ENCODE peak calls at places on chromosomes 6 and 20, in four cellular contexts. One of them, this sample, is unnamed.

GRCh38 chr6:99348823-99349619 is 453 bp downstream of the FAXC start:
- DNase-seq in cardiac muscle cell: peak
- DNase-seq in PC-9: no peak
- DNase-seq in dorsolateral prefrontal cortex: peak
- DNase-seq in this sample: no peak

GRCh38 chr6:84623956-84624680 is 140.3 kb downstream of the TBX18 start:
- DNase-seq in cardiac muscle cell: peak
- DNase-seq in PC-9: no peak
- DNase-seq in dorsolateral prefrontal cortex: no peak
- DNase-seq in this sample: peak

GRCh38 chr6:170150590-170150945 is 140.3 kb downstream of the DLL1 start:
- DNase-seq in cardiac muscle cell: no peak
- DNase-seq in PC-9: no peak
- DNase-seq in dorsolateral prefrontal cortex: no peak
- DNase-seq in this sample: no peak

GRCh38 chr20:57612916-57613315 is 7.3 kb downstream of the ZBP1 start:
- DNase-seq in cardiac muscle cell: no peak
- DNase-seq in PC-9: no peak
- DNase-seq in dorsolateral prefrontal cortex: no peak
- DNase-seq in this sample: no peak

GRCh38 chr6:32439708-32440214 is at the start of gene HLA-DRA:
- DNase-seq in cardiac muscle cell: peak
- DNase-seq in PC-9: no peak
- DNase-seq in dorsolateral prefrontal cortex: no peak
- DNase-seq in this sample: peak

GRCh38 chr20:36951977-36952738 is 650 bp upstream of the SAMHD1 start:
- DNase-seq in cardiac muscle cell: no peak
- DNase-seq in PC-9: no peak
- DNase-seq in dorsolateral prefrontal cortex: no peak
- DNase-seq in this sample: no peak

GRCh38 chr6:158861686-158862381 is 42.7 kb upstream of the EZR start:
- DNase-seq in cardiac muscle cell: no peak
- DNase-seq in PC-9: peak
- DNase-seq in dorsolateral prefrontal cortex: no peak
- DNase-seq in this sample: no peak

GRCh38 chr6:43570876-43571441 is 4.9 kb downstream of the XPO5 start:
- DNase-seq in cardiac muscle cell: peak
- DNase-seq in PC-9: no peak
- DNase-seq in dorsolateral prefrontal cortex: no peak
- DNase-seq in this sample: no peak

GRCh38 chr6:169070506-169071176 is 183.0 kb downstream of the THBS2 start:
- DNase-seq in cardiac muscle cell: peak
- DNase-seq in PC-9: peak
- DNase-seq in dorsolateral prefrontal cortex: no peak
- DNase-seq in this sample: peak

GRCh38 chr20:1862665-1863059 is 32.5 kb upstream of the SIRPA start:
- DNase-seq in cardiac muscle cell: no peak
- DNase-seq in PC-9: no peak
- DNase-seq in dorsolateral prefrontal cortex: no peak
- DNase-seq in this sample: no peak

GRCh38 chr6:139647816-139648215 is 273.4 kb upstream of the CITED2 start:
- DNase-seq in cardiac muscle cell: no peak
- DNase-seq in PC-9: no peak
- DNase-seq in dorsolateral prefrontal cortex: no peak
- DNase-seq in this sample: no peak

GRCh38 chr20:14401479-14402138 is 64.2 kb upstream of the FLRT3 start:
- DNase-seq in cardiac muscle cell: no peak
- DNase-seq in PC-9: no peak
- DNase-seq in dorsolateral prefrontal cortex: no peak
- DNase-seq in this sample: no peak

GRCh38 chr20:63163596-63164560 is 52.1 kb downstream of the YTHDF1 start:
- DNase-seq in cardiac muscle cell: no peak
- DNase-seq in PC-9: no peak
- DNase-seq in dorsolateral prefrontal cortex: no peak
- DNase-seq in this sample: no peak

GRCh38 chr20:59161626-59162170 is 1.9 kb upstream of the ZNF831 start:
- DNase-seq in cardiac muscle cell: no peak
- DNase-seq in PC-9: no peak
- DNase-seq in dorsolateral prefrontal cortex: no peak
- DNase-seq in this sample: no peak

DNA sequence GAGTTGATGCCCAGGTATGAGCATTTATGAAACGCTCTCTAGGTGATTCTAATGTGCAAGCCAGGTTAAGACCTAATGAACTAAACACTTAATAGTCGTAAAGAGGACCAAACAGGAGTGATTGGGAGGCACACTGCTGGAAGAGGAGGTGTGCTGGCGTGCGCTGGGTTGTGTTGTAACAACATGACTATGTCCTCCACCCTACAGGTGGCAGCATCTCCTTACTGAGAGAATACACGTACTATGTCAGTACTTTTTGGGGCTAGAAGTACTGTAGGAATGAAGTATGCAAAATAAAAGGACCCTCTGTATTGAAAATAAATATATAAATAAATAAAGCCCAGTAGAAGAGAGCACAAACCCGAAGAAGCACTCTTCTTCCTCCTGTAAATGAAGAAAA is 11.9 kb downstream of the C6orf89 start:
- DNase-seq in cardiac muscle cell: no peak
- DNase-seq in PC-9: no peak
- DNase-seq in dorsolateral prefrontal cortex: no peak
- DNase-seq in this sample: no peak
- TF ChIP-seq CTCF in cardiac muscle cell: no peak
- TF ChIP-seq CTCF in PC-9: peak
- TF ChIP-seq CTCF in dorsolateral prefrontal cortex: peak
- TF ChIP-seq CTCF in this sample: no peak

GRCh38 chr6:27281105-27281539 is 31.0 kb downstream of the POM121L2 start:
- DNase-seq in cardiac muscle cell: no peak
- DNase-seq in PC-9: no peak
- DNase-seq in dorsolateral prefrontal cortex: no peak
- DNase-seq in this sample: no peak
- H3K4me3 ChIP-seq in cardiac muscle cell: peak
- H3K4me3 ChIP-seq in PC-9: peak
- H3K4me3 ChIP-seq in dorsolateral prefrontal cortex: no peak
- H3K4me3 ChIP-seq in this sample: no peak

GRCh38 chr20:21767200-21767738 is 61.8 kb downstream of the PAX1 start:
- DNase-seq in cardiac muscle cell: no peak
- DNase-seq in PC-9: no peak
- DNase-seq in dorsolateral prefrontal cortex: no peak
- DNase-seq in this sample: no peak

DNA sequence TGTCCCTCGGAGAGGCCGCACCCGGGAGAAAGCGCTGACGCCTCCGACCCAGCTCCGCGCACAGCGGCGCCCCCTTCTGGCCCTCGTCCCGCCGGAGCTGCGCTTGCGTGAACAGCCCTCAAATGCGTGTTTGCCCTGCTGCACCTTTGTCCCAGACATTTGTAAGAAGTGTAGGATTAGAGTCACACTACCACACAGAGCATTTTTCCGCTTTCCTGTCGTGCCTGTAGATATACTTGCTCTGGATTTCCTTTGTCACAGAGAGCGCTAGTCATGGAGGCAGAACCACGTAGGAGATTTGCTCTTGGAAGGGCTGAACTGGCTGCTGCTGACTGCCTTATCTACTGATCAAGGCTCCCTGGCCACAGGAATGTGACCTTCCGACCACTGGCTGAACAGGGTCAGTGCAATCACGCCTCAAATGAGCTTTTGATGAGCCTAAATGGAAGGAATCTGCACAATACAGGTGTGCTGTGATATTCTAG is 62.3 kb downstream of the PAX1 start:
- DNase-seq in cardiac muscle cell: no peak
- DNase-seq in PC-9: peak
- DNase-seq in dorsolateral prefrontal cortex: no peak
- DNase-seq in this sample: no peak
- TF ChIP-seq CTCF in cardiac muscle cell: no peak
- TF ChIP-seq CTCF in PC-9: peak
- TF ChIP-seq CTCF in dorsolateral prefrontal cortex: peak
- TF ChIP-seq CTCF in this sample: no peak

DNA sequence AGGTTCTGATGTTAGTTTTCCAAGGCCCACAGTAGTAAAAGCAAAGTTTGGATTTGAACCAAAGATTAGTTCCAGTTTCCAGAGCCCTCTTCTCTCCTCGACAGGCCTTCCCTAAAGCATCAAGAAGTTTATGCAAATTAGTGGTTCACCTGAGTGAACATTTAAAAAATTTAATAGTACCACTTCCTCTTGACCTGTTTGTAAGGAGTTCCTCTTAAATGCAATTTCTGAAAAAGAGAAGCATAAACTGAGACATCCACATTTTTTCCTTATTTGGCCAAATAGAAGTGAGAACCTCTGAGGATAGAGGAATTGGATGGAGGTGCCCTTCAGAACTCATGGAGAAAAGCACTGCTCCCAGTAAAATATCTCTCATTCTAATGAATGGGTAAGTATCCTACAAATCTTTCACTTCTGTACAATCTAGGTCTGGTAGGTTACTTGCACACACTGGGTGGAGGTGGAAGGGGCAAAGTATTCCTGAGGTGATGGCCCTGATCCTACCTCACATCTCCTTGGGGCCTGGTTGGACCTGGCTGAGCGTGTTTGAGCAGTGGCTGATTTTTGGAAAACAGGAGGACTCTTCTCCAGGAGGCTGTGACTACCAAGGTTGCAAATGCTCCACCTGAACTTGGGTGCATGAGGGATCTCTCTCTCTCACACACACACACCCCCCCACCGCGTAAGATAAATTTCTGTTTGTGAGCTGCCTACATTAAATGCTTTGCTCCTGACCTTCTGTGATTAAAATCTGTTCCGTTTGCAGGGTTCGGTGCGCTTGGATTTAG is 1.0 kb upstream of the DSE start:
- DNase-seq in cardiac muscle cell: no peak
- DNase-seq in PC-9: peak
- DNase-seq in dorsolateral prefrontal cortex: no peak
- DNase-seq in this sample: no peak
- H3K4me3 ChIP-seq in cardiac muscle cell: peak
- H3K4me3 ChIP-seq in PC-9: peak
- H3K4me3 ChIP-seq in dorsolateral prefrontal cortex: peak
- H3K4me3 ChIP-seq in this sample: peak

GRCh38 chr6:19551611-19552010 is 285.6 kb upstream of the ID4 start:
- DNase-seq in cardiac muscle cell: no peak
- DNase-seq in PC-9: no peak
- DNase-seq in dorsolateral prefrontal cortex: no peak
- DNase-seq in this sample: no peak

GRCh38 chr6:19549109-19549508 is 288.1 kb upstream of the ID4 start:
- DNase-seq in cardiac muscle cell: peak
- DNase-seq in PC-9: no peak
- DNase-seq in dorsolateral prefrontal cortex: no peak
- DNase-seq in this sample: no peak

GRCh38 chr6:19557191-19557590 is 280.0 kb upstream of the ID4 start:
- DNase-seq in cardiac muscle cell: no peak
- DNase-seq in PC-9: no peak
- DNase-seq in dorsolateral prefrontal cortex: no peak
- DNase-seq in this sample: no peak

GRCh38 chr6:19554356-19555225 is 282.6 kb upstream of the ID4 start:
- DNase-seq in cardiac muscle cell: peak
- DNase-seq in PC-9: no peak
- DNase-seq in dorsolateral prefrontal cortex: peak
- DNase-seq in this sample: no peak

GRCh38 chr6:19552588-19552987 is 284.6 kb upstream of the ID4 start:
- DNase-seq in cardiac muscle cell: no peak
- DNase-seq in PC-9: no peak
- DNase-seq in dorsolateral prefrontal cortex: no peak
- DNase-seq in this sample: no peak
- TF ChIP-seq CTCF in cardiac muscle cell: no peak
- TF ChIP-seq CTCF in PC-9: no peak
- TF ChIP-seq CTCF in dorsolateral prefrontal cortex: no peak
- TF ChIP-seq CTCF in this sample: no peak